ENCODE peak calls at places on chromosomes 16 and 17, in four cellular contexts. F is prostate gland, X is HCT116, K is GM12891. M is an unnamed sample.

GRCh38 chr16:1908983-1909382 is 9.2 kb downstream of the HS3ST6 start:
- DNase-seq in K (no peak), F (no peak), X (no peak), M (no peak)

GRCh38 chr17:77167472-77168306 is 26.9 kb downstream of the SEC14L1 start:
- DNase-seq in X (peak; percentile 10), F (no peak), K (no peak), M (peak; percentile 22)

GRCh38 chr16:53465606-53466290 is 31.5 kb downstream of the RBL2 start:
- DNase-seq in X (peak; percentile 3), F (no peak), K (no peak), M (peak; percentile 86)

GRCh38 chr16:58105619-58106018 is 23.6 kb downstream of the CFAP20 start:
- DNase-seq in X (no peak), K (no peak), F (no peak), M (no peak)

GRCh38 chr17:76204277-76204676 is 36.0 kb downstream of the RNF157 start:
- DNase-seq in X (no peak), F (no peak), K (no peak), M (no peak)

GRCh38 chr17:57810740-57811632 is 38.9 kb downstream of the MRPS23 start:
- DNase-seq in K (no peak), F (peak; percentile 28), X (no peak), M (no peak)

GRCh38 chr17:34727601-34728000 is 148.2 kb downstream of the TMEM132E start:
- DNase-seq in F (no peak), K (no peak), X (no peak), M (no peak)

GRCh38 chr17:42281571-42282096 is 5.4 kb upstream of the STAT5B start:
- DNase-seq in K (no peak), F (no peak), X (no peak), M (no peak)

GRCh38 chr17:75317671-75318070 is 28.4 kb upstream of the SLC25A19 start:
- DNase-seq in F (no peak), X (no peak), K (no peak), M (no peak)

DNA sequence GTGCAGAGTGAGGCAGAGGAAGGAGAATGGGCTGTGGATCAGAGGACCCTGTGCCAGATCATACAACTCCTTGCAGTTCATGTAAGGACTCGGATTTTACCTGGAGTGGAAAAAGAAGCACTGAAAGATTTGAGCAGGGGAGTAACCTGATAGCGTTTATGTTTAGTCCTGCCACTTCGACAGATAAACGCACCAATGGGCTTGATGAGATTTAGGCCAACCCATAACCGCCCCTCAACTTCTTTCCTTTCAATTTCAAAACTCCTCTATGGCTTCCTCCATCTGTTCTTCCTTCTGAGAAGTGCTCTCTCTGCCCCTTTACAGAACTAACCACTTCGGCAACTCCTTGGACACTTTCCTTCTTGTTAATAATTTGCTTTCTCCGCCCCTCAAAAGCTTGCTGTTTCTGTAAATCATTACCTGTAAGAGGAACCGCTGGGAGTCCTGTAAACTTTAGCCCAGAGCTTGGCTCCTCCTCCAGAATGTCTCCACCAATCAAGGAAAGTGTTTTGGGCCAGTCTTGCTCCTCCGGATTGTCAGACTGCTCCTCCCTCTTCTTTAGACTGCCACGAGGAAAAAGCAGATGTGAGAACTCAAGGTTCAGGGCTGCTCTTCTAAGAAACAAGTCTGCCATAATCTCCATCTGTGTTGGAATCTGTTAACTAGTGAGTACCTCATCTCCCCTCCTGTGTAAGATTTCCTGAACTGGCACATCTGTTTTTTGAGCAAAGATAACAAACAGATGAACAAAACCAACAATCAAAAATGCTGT is at the start of gene ACSM3:
- DNase-seq in K (peak; percentile 58), F (peak; percentile 87), X (peak; percentile 65), M (peak; percentile 52)
- TF ChIP-seq POLR2A in K (no peak), F (no peak), X (no peak), M (peak; percentile 48)

DNA sequence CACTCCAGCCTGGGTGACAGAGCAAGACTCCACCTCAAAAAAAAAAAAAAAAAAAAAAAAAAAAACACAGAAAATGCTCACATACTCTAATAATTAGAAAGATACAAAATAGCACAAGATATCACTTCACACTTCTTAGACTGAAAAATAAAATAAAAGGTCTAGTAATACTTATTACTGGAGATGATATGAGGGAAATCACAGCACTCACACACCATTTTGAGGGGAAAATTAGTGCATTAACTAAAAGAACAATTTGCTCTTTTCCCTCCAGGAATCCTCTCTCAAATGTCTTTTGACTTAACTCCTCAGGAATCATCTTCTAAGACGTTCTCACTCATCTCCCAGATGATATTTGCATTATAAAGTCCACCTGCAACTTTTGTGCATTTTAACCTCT is 697.9 kb upstream of the SOX9 start:
- DNase-seq in X (no peak), F (no peak), K (no peak), M (no peak)
- TF ChIP-seq POLR2A in X (no peak), F (no peak), K (no peak), M (no peak)

GRCh38 chr16:15765880-15766279 is 90.9 kb downstream of the MYH11 start:
- DNase-seq in X (peak; percentile 55), F (peak; percentile 28), K (peak; percentile 57), M (peak; percentile 67)
- TF ChIP-seq POLR2A in X (no peak), F (no peak), K (no peak), M (no peak)

GRCh38 chr17:63515426-63515825 is 7.7 kb upstream of the KCNH6 start:
- DNase-seq in K (no peak), F (no peak), X (no peak), M (no peak)

GRCh38 chr17:63517825-63518534 is 5.2 kb upstream of the KCNH6 start:
- DNase-seq in F (no peak), K (no peak), X (no peak), M (no peak)

GRCh38 chr17:63519116-63519881 is 3.9 kb upstream of the KCNH6 start:
- DNase-seq in K (no peak), F (no peak), X (no peak), M (no peak)

GRCh38 chr17:63514974-63515373 is 8.2 kb upstream of the KCNH6 start:
- DNase-seq in F (no peak), K (no peak), X (no peak), M (no peak)

GRCh38 chr17:63516910-63517824 is 6.0 kb upstream of the KCNH6 start:
- DNase-seq in X (peak; percentile 86), K (no peak), F (no peak), M (no peak)
- TF ChIP-seq POLR2A in X (no peak), K (no peak), F (no peak), M (no peak)

DNA sequence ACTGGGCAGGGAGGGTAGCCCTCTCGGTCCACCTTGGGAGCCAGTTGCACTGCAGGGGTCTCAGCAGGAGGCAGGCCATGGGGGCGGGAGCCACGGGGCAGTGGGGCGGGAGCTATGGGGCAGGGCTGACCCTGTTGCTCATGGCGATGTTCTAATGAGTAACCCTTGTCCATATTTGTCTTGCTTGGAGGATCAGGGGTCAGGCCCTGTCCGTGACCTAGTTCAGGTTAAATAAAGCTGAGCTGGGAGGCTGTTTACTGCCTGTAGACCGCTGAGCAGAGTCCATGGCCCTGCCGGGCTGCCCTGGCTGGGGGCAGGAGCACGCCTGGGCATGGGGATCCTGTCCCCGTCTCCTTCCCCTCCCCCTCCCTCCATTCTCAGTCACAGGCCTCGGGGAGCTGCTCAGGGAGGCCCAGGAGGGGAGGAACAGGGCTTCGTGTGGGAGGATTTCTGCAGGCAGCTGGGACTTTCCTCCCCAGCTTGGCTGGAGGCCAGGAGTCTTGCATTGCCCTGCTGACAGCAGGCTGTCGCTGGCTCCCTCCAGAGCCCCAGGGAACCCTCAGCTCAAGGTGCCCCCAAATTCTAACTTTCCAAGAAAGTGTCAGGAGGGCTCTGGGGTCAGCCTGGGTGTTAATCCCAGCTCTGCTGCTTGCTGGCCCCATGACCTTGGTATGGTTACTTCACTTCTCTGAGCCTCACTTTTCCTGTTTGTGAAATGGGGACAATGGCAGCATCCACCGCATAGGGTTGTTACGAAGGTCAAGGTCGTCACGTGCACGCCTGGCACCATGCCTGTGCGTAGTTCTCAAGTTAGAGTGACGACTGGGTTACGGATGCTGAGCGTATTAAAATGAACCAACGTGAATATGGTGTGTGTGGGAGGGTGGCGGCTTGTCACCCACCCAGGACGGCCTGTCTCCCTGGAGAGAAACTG is 6.1 kb upstream of the SERPINF2 start:
- DNase-seq in F (no peak), K (peak; percentile 86), X (no peak), M (peak; percentile 72)
- TF ChIP-seq POLR2A in F (no peak), K (no peak), X (no peak), M (no peak)